ENCODE peak calls at places on chromosomes 7 and 10, in six cellular contexts. One of them, this sample, is unnamed.
A peak's percentile ranks its signal among the peaks of the same experiment; 100 is the strongest.

GRCh38 chr7:158811461-158811860 is 17.8 kb downstream of the ESYT2 start:
- DNase-seq in amniotic stem cell: no peak
- DNase-seq in right atrium auricular region: no peak
- DNase-seq in effector memory CD4-positive, alpha-beta T cell: no peak
- DNase-seq in fibroblast of lung: peak; percentile 70
- DNase-seq in T1000: no peak
- DNase-seq in this sample: no peak

GRCh38 chr10:94423627-94424026 is 21.3 kb downstream of the TBC1D12 start:
- DNase-seq in fibroblast of lung: no peak
- DNase-seq in effector memory CD4-positive, alpha-beta T cell: no peak
- DNase-seq in right atrium auricular region: no peak
- DNase-seq in amniotic stem cell: no peak
- DNase-seq in T1000: no peak
- DNase-seq in this sample: no peak

GRCh38 chr10:105797234-105797890 is 1156.3 kb downstream of the SORCS3 start:
- DNase-seq in right atrium auricular region: no peak
- DNase-seq in T1000: no peak
- DNase-seq in fibroblast of lung: no peak
- DNase-seq in amniotic stem cell: no peak
- DNase-seq in effector memory CD4-positive, alpha-beta T cell: no peak
- DNase-seq in this sample: no peak

GRCh38 chr10:85995791-85996190 is 370.8 kb downstream of the GRID1 start:
- DNase-seq in amniotic stem cell: no peak
- DNase-seq in fibroblast of lung: no peak
- DNase-seq in T1000: no peak
- DNase-seq in effector memory CD4-positive, alpha-beta T cell: no peak
- DNase-seq in right atrium auricular region: no peak
- DNase-seq in this sample: peak; percentile 47

GRCh38 chr10:11678074-11678793 is 63.9 kb upstream of the ECHDC3 start:
- DNase-seq in right atrium auricular region: no peak
- DNase-seq in T1000: no peak
- DNase-seq in fibroblast of lung: peak; percentile 15
- DNase-seq in effector memory CD4-positive, alpha-beta T cell: no peak
- DNase-seq in amniotic stem cell: no peak
- DNase-seq in this sample: no peak

GRCh38 chr10:60809157-60809556 is 30.9 kb downstream of the CDK1 start:
- DNase-seq in fibroblast of lung: peak; percentile 87
- DNase-seq in amniotic stem cell: no peak
- DNase-seq in T1000: no peak
- DNase-seq in right atrium auricular region: no peak
- DNase-seq in effector memory CD4-positive, alpha-beta T cell: no peak
- DNase-seq in this sample: no peak

GRCh38 chr7:14332155-14332554 is 342.7 kb upstream of the ETV1 start:
- DNase-seq in amniotic stem cell: no peak
- DNase-seq in fibroblast of lung: peak; percentile 5
- DNase-seq in right atrium auricular region: no peak
- DNase-seq in effector memory CD4-positive, alpha-beta T cell: no peak
- DNase-seq in T1000: no peak
- DNase-seq in this sample: no peak

GRCh38 chr7:5406957-5407930 is 16.4 kb downstream of the TNRC18 start:
- DNase-seq in right atrium auricular region: no peak
- DNase-seq in effector memory CD4-positive, alpha-beta T cell: no peak
- DNase-seq in fibroblast of lung: no peak
- DNase-seq in amniotic stem cell: no peak
- DNase-seq in T1000: no peak
- DNase-seq in this sample: no peak

GRCh38 chr10:86264481-86265231 is 101.9 kb downstream of the GRID1 start:
- DNase-seq in fibroblast of lung: no peak
- DNase-seq in right atrium auricular region: no peak
- DNase-seq in amniotic stem cell: no peak
- DNase-seq in T1000: no peak
- DNase-seq in effector memory CD4-positive, alpha-beta T cell: no peak
- DNase-seq in this sample: no peak

GRCh38 chr7:128104109-128104742 is 73.0 kb upstream of the LRRC4 start:
- DNase-seq in effector memory CD4-positive, alpha-beta T cell: no peak
- DNase-seq in fibroblast of lung: peak; percentile 18
- DNase-seq in right atrium auricular region: no peak
- DNase-seq in T1000: no peak
- DNase-seq in amniotic stem cell: no peak
- DNase-seq in this sample: no peak

GRCh38 chr10:50373821-50374501 is 122.6 kb upstream of the ASAH2 start:
- DNase-seq in amniotic stem cell: no peak
- DNase-seq in right atrium auricular region: no peak
- DNase-seq in effector memory CD4-positive, alpha-beta T cell: no peak
- DNase-seq in T1000: no peak
- DNase-seq in fibroblast of lung: no peak
- DNase-seq in this sample: no peak

GRCh38 chr10:6864142-6864541 is 284.1 kb upstream of the PRKCQ start:
- DNase-seq in T1000: no peak
- DNase-seq in fibroblast of lung: no peak
- DNase-seq in right atrium auricular region: no peak
- DNase-seq in amniotic stem cell: no peak
- DNase-seq in effector memory CD4-positive, alpha-beta T cell: no peak
- DNase-seq in this sample: no peak

GRCh38 chr10:71081229-71081560 is 131.2 kb upstream of the UNC5B start:
- DNase-seq in effector memory CD4-positive, alpha-beta T cell: no peak
- DNase-seq in amniotic stem cell: no peak
- DNase-seq in fibroblast of lung: no peak
- DNase-seq in right atrium auricular region: peak; percentile 32
- DNase-seq in T1000: no peak
- DNase-seq in this sample: no peak

GRCh38 chr10:5460468-5461200 is 38.7 kb downstream of the CALML5 start:
- DNase-seq in fibroblast of lung: no peak
- DNase-seq in right atrium auricular region: no peak
- DNase-seq in effector memory CD4-positive, alpha-beta T cell: no peak
- DNase-seq in T1000: no peak
- DNase-seq in amniotic stem cell: no peak
- DNase-seq in this sample: peak; percentile 81